ENCODE peak calls at places on chromosome 18, in five cellular contexts. V, O, J, N and C are unnamed samples.

GRCh38 chr18:22300665-22301636 is 116.8 kb downstream of the CTAGE1 start:
- DNase-seq in N (no peak), J (no peak), O (no peak), V (no peak), C (no peak)

GRCh38 chr18:28716321-28716720 is 539.4 kb upstream of the CDH2 start:
- DNase-seq in N (no peak), O (no peak), J (no peak), V (no peak), C (no peak)

GRCh38 chr18:24986611-24987270 is 365.2 kb downstream of the ZNF521 start:
- DNase-seq in V (no peak), J (peak; percentile 50), N (no peak), O (no peak), C (no peak)

GRCh38 chr18:25923193-25923592 is 167.2 kb downstream of the SS18 start:
- DNase-seq in V (no peak), J (no peak), N (no peak), O (no peak), C (no peak)

GRCh38 chr18:8609711-8610441 is 639 bp downstream of the RAB12 start:
- DNase-seq in J (no peak), V (no peak), N (no peak), O (no peak), C (no peak)

GRCh38 chr18:22322251-22322691 is 95.4 kb downstream of the CTAGE1 start:
- DNase-seq in N (no peak), O (no peak), J (no peak), V (no peak), C (no peak)

GRCh38 chr18:5469340-5469739 is 74.5 kb downstream of the EPB41L3 start:
- DNase-seq in V (no peak), N (no peak), J (no peak), O (no peak), C (no peak)

GRCh38 chr18:75418293-75418692 is 9.2 kb downstream of the SMIM21 start:
- DNase-seq in J (no peak), O (no peak), N (peak; percentile 17), V (no peak), C (no peak)

GRCh38 chr18:69998523-69998987 is 50.9 kb upstream of the CD226 start:
- DNase-seq in O (no peak), J (no peak), V (no peak), N (no peak), C (no peak)

GRCh38 chr18:30806823-30807222 is 235.7 kb downstream of the DSC3 start:
- DNase-seq in V (no peak), J (no peak), N (no peak), O (no peak), C (no peak)

GRCh38 chr18:76647322-76647721 is 152.3 kb upstream of the ZNF516 start:
- DNase-seq in V (no peak), J (no peak), O (no peak), N (no peak), C (no peak)